ENCODE peak calls at places on chromosomes 3 and 15, in four cellular contexts. N is mammary epithelial cell, V is right atrium auricular region, U is body of pancreas. O is an unnamed sample. For H3K4me1, the result is how much of the 10 kb centered on the place peaks cover.

GRCh38 chr3:141729240-141729639 is 8.9 kb upstream of the RNF7 start:
- DNase-seq in U (no peak), V (no peak), N (no peak), O (no peak)

GRCh38 chr3:159664011-159664410 is 324.6 kb upstream of the IL12A start:
- DNase-seq in N (peak), V (no peak), U (no peak), O (no peak)

GRCh38 chr3:197122394-197122793 is 92.8 kb upstream of the MELTF start:
- DNase-seq in V (no peak), U (no peak), N (no peak), O (no peak)

GRCh38 chr3:126005951-126006350 is 37.0 kb downstream of the ROPN1B start:
- DNase-seq in U (no peak), V (no peak), N (peak), O (no peak)

GRCh38 chr3:37814547-37814946 is 47.1 kb upstream of the CTDSPL start:
- DNase-seq in V (no peak), N (no peak), U (no peak), O (no peak)

GRCh38 chr3:172519740-172520139 is 3.5 kb downstream of the TNFSF10 start:
- DNase-seq in N (no peak), V (no peak), U (no peak), O (no peak)

GRCh38 chr3:170809975-170810357 is 60.0 kb downstream of the RPL22L1 start:
- DNase-seq in N (peak), V (no peak), U (no peak), O (no peak)

GRCh38 chr3:15779111-15779510 is 18.7 kb downstream of the ANKRD28 start:
- DNase-seq in V (no peak), N (no peak), U (no peak), O (no peak)

GRCh38 chr3:15753056-15753710 is 44.6 kb downstream of the ANKRD28 start:
- DNase-seq in V (no peak), N (no peak), U (peak), O (no peak)

GRCh38 chr3:188283347-188283746 is 129.4 kb downstream of the LPP start:
- DNase-seq in N (no peak), U (peak), V (no peak), O (no peak)
- H3K27ac ChIP-seq in N (no peak), U (peak), V (peak), O (no peak)

GRCh38 chr3:18770800-18771199 is 345.7 kb upstream of the SATB1 start:
- DNase-seq in N (no peak), U (no peak), V (no peak), O (no peak)
- H3K4me1 ChIP-seq in N (under half), U (under half), V (under half), O (under half)

GRCh38 chr3:156677120-156677479 is 2.7 kb downstream of the TIPARP start:
- DNase-seq in U (no peak), V (no peak), N (no peak), O (peak)
- H3K4me3 ChIP-seq in U (no peak), V (no peak), N (peak), O (peak)

GRCh38 chr15:25691544-25692430 is 171.3 kb downstream of the ATP10A start:
- DNase-seq in N (no peak), V (no peak), U (no peak), O (no peak)
- H3K27ac ChIP-seq in N (no peak), V (no peak), U (no peak), O (no peak)

GRCh38 chr3:13013595-13013993 is 59.6 kb downstream of the IQSEC1 start:
- DNase-seq in V (no peak), N (no peak), U (no peak), O (no peak)
- H3K4me1 ChIP-seq in V (under half), N (under half), U (under half), O (half or more)

GRCh38 chr3:69542265-69543079 is 156.6 kb upstream of the FRMD4B start:
- DNase-seq in N (peak), V (no peak), U (no peak), O (no peak)
- H3K4me3 ChIP-seq in N (peak), V (peak), U (peak), O (no peak)

GRCh38 chr3:195214381-195214780 is 56.6 kb downstream of the XXYLT1 start:
- DNase-seq in U (no peak), N (no peak), V (no peak), O (no peak)
- H3K27ac ChIP-seq in U (no peak), N (no peak), V (no peak), O (no peak)

GRCh38 chr3:48218537-48218936 is 4.8 kb upstream of the CAMP start:
- DNase-seq in U (no peak), V (no peak), N (no peak), O (no peak)
- H3K4me1 ChIP-seq in U (under half), V (under half), N (under half), O (under half)

O was measured in CD4-positive, alpha-beta memory T cell.